ENCODE peak calls at places on chromosomes 12 and 14, in eight cellular contexts. I, Y, M, O, E, T, Q and U are unnamed samples.
A peak's percentile ranks its signal among the peaks of the same experiment; 100 is the strongest.

GRCh38 chr14:47674546-47675238 is 713 bp downstream of the MDGA2 start:
- DNase-seq in I (no peak), Y (no peak), M (peak; percentile 19), O (peak; percentile 64), E (peak; percentile 63), T (no peak), Q (no peak), U (no peak)

GRCh38 chr14:100532916-100533630 is 54.1 kb downstream of the BEGAIN start:
- DNase-seq in I (peak; percentile 1), Y (no peak), M (peak; percentile 46), O (peak; percentile 64), E (no peak), T (peak; percentile 21), Q (no peak), U (peak; percentile 55)

GRCh38 chr12:40145896-40146295 is 40.0 kb upstream of the SLC2A13 start:
- DNase-seq in I (no peak), Y (no peak), M (no peak), O (no peak), E (peak; percentile 21), T (no peak), Q (no peak), U (no peak)

GRCh38 chr12:47743311-47743860 is 15.3 kb downstream of the RAPGEF3 start:
- DNase-seq in I (no peak), Y (no peak), M (peak; percentile 53), O (no peak), E (no peak), T (no peak), Q (no peak), U (no peak)

GRCh38 chr14:56860441-56860840 is 50.2 kb upstream of the OTX2 start:
- DNase-seq in I (no peak), Y (no peak), M (no peak), O (no peak), E (no peak), T (no peak), Q (no peak), U (no peak)

GRCh38 chr14:32507029-32507984 is 178.2 kb downstream of the AKAP6 start:
- DNase-seq in I (no peak), Y (peak; percentile 33), M (no peak), O (no peak), E (no peak), T (no peak), Q (no peak), U (no peak)

GRCh38 chr12:63420206-63420644 is 248.1 kb downstream of the DPY19L2 start:
- DNase-seq in I (peak; percentile 67), Y (peak; percentile 73), M (peak; percentile 37), O (no peak), E (peak; percentile 97), T (no peak), Q (peak; percentile 33), U (peak; percentile 20)

GRCh38 chr12:132246997-132247717 is 82.2 kb downstream of the GALNT9 start:
- DNase-seq in I (no peak), Y (no peak), M (no peak), O (peak; percentile 55), E (no peak), T (no peak), Q (no peak), U (no peak)

GRCh38 chr14:69013943-69014782 is 35.1 kb upstream of the ACTN1 start:
- DNase-seq in I (no peak), Y (no peak), M (peak; percentile 69), O (peak; percentile 92), E (peak; percentile 67), T (peak; percentile 96), Q (peak; percentile 84), U (peak; percentile 55)

GRCh38 chr12:116236148-116236731 is 41.3 kb downstream of the MED13L start:
- DNase-seq in I (peak; percentile 60), Y (no peak), M (peak; percentile 48), O (no peak), E (peak; percentile 76), T (peak; percentile 48), Q (peak; percentile 37), U (peak; percentile 59)

GRCh38 chr12:53425515-53426150 is 2.0 kb downstream of the AMHR2 start:
- DNase-seq in I (peak; percentile 17), Y (no peak), M (no peak), O (peak; percentile 71), E (no peak), T (no peak), Q (no peak), U (no peak)

GRCh38 chr14:49892301-49892635 is 614 bp upstream of the ARF6 start:
- DNase-seq in I (peak; percentile 57), Y (no peak), M (peak; percentile 71), O (no peak), E (peak; percentile 60), T (peak; percentile 70), Q (peak; percentile 73), U (peak; percentile 55)

GRCh38 chr14:87745507-87746118 is 247.4 kb downstream of the GALC start:
- DNase-seq in I (peak; percentile 8), Y (peak; percentile 3), M (peak; percentile 52), O (no peak), E (peak; percentile 79), T (no peak), Q (no peak), U (no peak)

GRCh38 chr12:68364893-68365725 is 32.9 kb upstream of the MDM1 start:
- DNase-seq in I (peak; percentile 93), Y (peak; percentile 57), M (no peak), O (peak; percentile 96), E (peak; percentile 91), T (peak; percentile 98), Q (peak; percentile 92), U (peak; percentile 85)

GRCh38 chr14:90601521-90601920 is 204.7 kb downstream of the CALM1 start:
- DNase-seq in I (no peak), Y (no peak), M (no peak), O (no peak), E (no peak), T (no peak), Q (no peak), U (no peak)

GRCh38 chr14:87142568-87143211 is 850.3 kb downstream of the GALC start:
- DNase-seq in I (no peak), Y (no peak), M (no peak), O (no peak), E (no peak), T (no peak), Q (no peak), U (no peak)

GRCh38 chr12:122836027-122836921 is 1.0 kb downstream of the HIP1R start:
- DNase-seq in I (peak; percentile 67), Y (no peak), M (peak; percentile 41), O (peak; percentile 86), E (peak; percentile 33), T (peak; percentile 59), Q (peak; percentile 72), U (peak; percentile 81)

GRCh38 chr14:61894452-61895077 is 132.3 kb downstream of the SNAPC1 start:
- DNase-seq in I (peak; percentile 53), Y (peak; percentile 44), M (peak; percentile 67), O (peak; percentile 81), E (peak; percentile 84), T (peak; percentile 48), Q (peak; percentile 60), U (peak; percentile 35)

GRCh38 chr12:111441107-111441928 is 35.6 kb downstream of the SH2B3 start:
- DNase-seq in I (no peak), Y (no peak), M (no peak), O (peak; percentile 44), E (no peak), T (no peak), Q (no peak), U (no peak)

GRCh38 chr12:41189395-41190251 is 1.5 kb downstream of the PDZRN4 start:
- DNase-seq in I (no peak), Y (no peak), M (peak; percentile 35), O (no peak), E (peak; percentile 45), T (no peak), Q (peak; percentile 16), U (no peak)
- TF ChIP-seq POLR2AphosphoS5 in I (no peak), Y (no peak), M (no peak), O (no peak), E (no peak), T (no peak), Q (no peak), U (no peak)

DNA sequence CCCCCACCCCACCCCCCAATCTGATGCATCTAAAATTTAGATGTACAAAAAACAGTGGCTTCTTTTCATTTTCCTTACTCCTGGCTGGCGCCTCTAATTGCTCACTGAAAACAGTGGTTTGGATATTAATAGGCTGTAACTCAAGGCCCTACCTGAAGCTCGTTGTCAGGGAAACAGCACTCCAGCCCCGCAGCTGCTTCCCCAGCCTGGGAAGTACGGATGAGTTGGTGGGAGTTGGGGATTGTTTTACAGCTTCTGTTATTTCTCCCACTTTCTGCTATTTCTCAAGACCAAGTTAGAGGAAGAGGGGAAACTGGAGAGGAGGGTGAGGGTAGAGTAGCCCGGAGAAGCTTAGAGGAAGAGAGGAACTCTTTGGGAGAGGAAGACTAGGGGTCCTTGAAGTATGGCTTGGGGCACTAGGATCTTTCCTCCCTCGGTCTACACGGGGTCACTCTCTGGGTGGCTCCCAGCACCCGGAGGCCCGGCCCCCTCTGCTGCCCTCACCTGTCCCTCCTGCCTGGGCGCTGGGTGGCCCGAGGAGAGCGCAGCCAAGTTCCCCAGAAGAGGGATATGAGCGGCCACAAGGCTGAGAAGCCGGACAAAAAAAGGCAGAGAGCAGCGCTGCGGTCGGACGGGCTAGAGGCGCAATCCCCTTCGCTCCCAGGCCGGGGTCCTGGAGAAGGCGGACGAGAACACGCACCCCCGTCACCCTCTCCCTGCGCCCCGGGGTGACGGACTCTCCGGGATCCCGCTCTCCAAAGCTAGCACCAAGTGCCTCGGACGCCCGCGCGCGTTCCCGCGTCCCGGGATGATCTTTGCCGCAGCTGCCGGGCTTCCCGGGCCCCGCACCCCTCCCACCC is 702 bp downstream of the SPTB start:
- DNase-seq in I (peak; percentile 11), Y (no peak), M (peak; percentile 15), O (no peak), E (peak; percentile 54), T (no peak), Q (peak; percentile 12), U (no peak)
- H3K4me1 ChIP-seq in I (peaks cover 18% of the 10 kb centered on the region), Y (peaks cover 7% of the 10 kb centered on the region), M (no peaks in the 10 kb centered on the region), O (peaks cover 7% of the 10 kb centered on the region), E (peaks cover 8% of the 10 kb centered on the region), T (peaks cover 17% of the 10 kb centered on the region), Q (peaks cover 13% of the 10 kb centered on the region), U (no peaks in the 10 kb centered on the region)

DNA sequence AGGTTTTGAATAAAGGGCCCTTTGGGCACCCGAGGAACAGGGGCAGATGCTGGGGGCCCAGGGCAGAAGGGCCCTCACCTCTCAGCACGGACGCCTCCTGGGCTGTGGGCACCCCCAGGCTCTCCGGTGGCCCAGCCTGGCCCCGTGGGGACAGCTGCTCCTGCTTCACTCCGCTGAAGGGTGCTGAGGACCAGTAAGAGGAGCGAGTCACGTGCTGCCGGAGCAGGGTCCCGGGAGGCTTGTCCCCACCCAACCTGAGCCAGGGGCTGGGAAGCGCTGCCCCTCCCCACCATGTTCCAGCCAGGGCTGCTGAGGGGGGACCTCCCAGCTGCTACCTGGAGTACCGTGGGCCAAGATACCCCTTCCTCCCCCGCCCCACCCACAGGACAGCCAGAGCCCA is 59.5 kb downstream of the RFLNA start:
- DNase-seq in I (no peak), Y (no peak), M (no peak), O (no peak), E (no peak), T (no peak), Q (no peak), U (no peak)
- TF ChIP-seq POLR2AphosphoS5 in I (no peak), Y (no peak), M (no peak), O (no peak), E (no peak), T (no peak), Q (no peak), U (no peak)

DNA sequence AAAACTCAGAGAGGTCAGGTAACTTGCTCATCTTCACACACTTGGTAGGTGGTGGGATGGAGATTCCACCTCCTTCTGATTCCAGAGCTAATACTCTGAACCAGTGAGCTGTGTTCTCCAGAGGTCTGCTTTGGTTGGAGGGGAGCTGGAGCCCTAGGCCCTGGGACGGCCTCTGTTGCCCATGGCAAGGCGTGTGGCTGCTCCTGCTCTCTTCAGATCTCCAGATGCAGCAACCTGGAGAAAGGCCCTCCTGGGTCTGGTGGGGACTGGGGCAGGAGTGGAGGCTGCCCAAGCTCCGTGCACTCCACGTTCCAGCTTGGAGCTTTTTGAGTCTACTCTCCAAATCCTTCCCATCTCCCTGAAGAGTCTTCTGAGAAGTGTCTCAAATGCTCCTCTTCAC is 10.7 kb downstream of the CCND2 start:
- DNase-seq in I (no peak), Y (no peak), M (no peak), O (no peak), E (no peak), T (no peak), Q (no peak), U (no peak)
- H3K4me1 ChIP-seq in I (no peaks in the 10 kb centered on the region), Y (no peaks in the 10 kb centered on the region), M (no peaks in the 10 kb centered on the region), O (peaks cover 7% of the 10 kb centered on the region), E (no peaks in the 10 kb centered on the region), T (peaks cover 11% of the 10 kb centered on the region), Q (peaks cover 54% of the 10 kb centered on the region), U (no peaks in the 10 kb centered on the region)